ENCODE peak calls at places on chromosomes 3 and 15, in five cellular contexts. One of them, this sample, is unnamed. For H3K4me1, the result is how much of the 10 kb centered on the place peaks cover.

GRCh38 chr3:127699098-127699945 is 26.6 kb downstream of the ABTB1 start:
- DNase-seq in stomach: no peak
- DNase-seq in lung: no peak
- DNase-seq in trophoblast cell: peak
- DNase-seq in OCI-LY7: no peak
- DNase-seq in this sample: no peak

GRCh38 chr3:119891944-119892721 is 110.2 kb downstream of the NR1I2 start:
- DNase-seq in stomach: peak
- DNase-seq in lung: peak
- DNase-seq in OCI-LY7: peak
- DNase-seq in trophoblast cell: peak
- DNase-seq in this sample: peak

GRCh38 chr15:41233367-41233771 is 2.3 kb downstream of the CHP1 start:
- DNase-seq in lung: no peak
- DNase-seq in stomach: no peak
- DNase-seq in trophoblast cell: peak
- DNase-seq in OCI-LY7: no peak
- DNase-seq in this sample: no peak

GRCh38 chr3:104108522-104108921 is 1258.2 kb upstream of the ALCAM start:
- DNase-seq in lung: no peak
- DNase-seq in OCI-LY7: no peak
- DNase-seq in stomach: no peak
- DNase-seq in trophoblast cell: no peak
- DNase-seq in this sample: no peak

GRCh38 chr3:138327831-138328230 is 1.8 kb downstream of the NME9 start:
- DNase-seq in OCI-LY7: no peak
- DNase-seq in lung: no peak
- DNase-seq in trophoblast cell: peak
- DNase-seq in stomach: no peak
- DNase-seq in this sample: no peak

GRCh38 chr15:64460737-64461576 is 579 bp downstream of the ZNF609 start:
- DNase-seq in stomach: no peak
- DNase-seq in trophoblast cell: peak
- DNase-seq in OCI-LY7: peak
- DNase-seq in lung: peak
- DNase-seq in this sample: peak

GRCh38 chr3:73432021-73432722 is 192.6 kb downstream of the PDZRN3 start:
- DNase-seq in trophoblast cell: peak
- DNase-seq in OCI-LY7: peak
- DNase-seq in lung: no peak
- DNase-seq in stomach: no peak
- DNase-seq in this sample: peak

GRCh38 chr15:98865397-98866339 is 141.9 kb downstream of the PGPEP1L start:
- DNase-seq in OCI-LY7: peak
- DNase-seq in stomach: peak
- DNase-seq in lung: peak
- DNase-seq in trophoblast cell: peak
- DNase-seq in this sample: no peak

GRCh38 chr3:4988815-4989648 is 9.8 kb downstream of the BHLHE40 start:
- DNase-seq in OCI-LY7: no peak
- DNase-seq in lung: no peak
- DNase-seq in stomach: no peak
- DNase-seq in trophoblast cell: no peak
- DNase-seq in this sample: no peak

GRCh38 chr15:41948499-41948898 is 23.9 kb downstream of the EHD4 start:
- DNase-seq in lung: no peak
- DNase-seq in stomach: no peak
- DNase-seq in trophoblast cell: no peak
- DNase-seq in OCI-LY7: no peak
- DNase-seq in this sample: no peak

GRCh38 chr15:39666671-39667070 is 85.8 kb downstream of the THBS1 start:
- DNase-seq in lung: no peak
- DNase-seq in stomach: no peak
- DNase-seq in OCI-LY7: no peak
- DNase-seq in trophoblast cell: peak
- DNase-seq in this sample: peak

GRCh38 chr15:79849789-79850188 is 47.0 kb downstream of the MTHFS start:
- DNase-seq in lung: no peak
- DNase-seq in OCI-LY7: peak
- DNase-seq in trophoblast cell: peak
- DNase-seq in stomach: peak
- DNase-seq in this sample: peak

GRCh38 chr3:15161113-15161512 is 44.9 kb upstream of the CAPN7 start:
- DNase-seq in trophoblast cell: no peak
- DNase-seq in lung: no peak
- DNase-seq in stomach: no peak
- DNase-seq in OCI-LY7: no peak
- DNase-seq in this sample: no peak

GRCh38 chr3:41716391-41716910 is 245.5 kb downstream of the ULK4 start:
- DNase-seq in OCI-LY7: no peak
- DNase-seq in lung: no peak
- DNase-seq in trophoblast cell: no peak
- DNase-seq in stomach: no peak
- DNase-seq in this sample: no peak

GRCh38 chr15:77473328-77473727 is 52.6 kb downstream of the HMG20A start:
- DNase-seq in lung: no peak
- DNase-seq in stomach: no peak
- DNase-seq in trophoblast cell: no peak
- DNase-seq in OCI-LY7: no peak
- DNase-seq in this sample: no peak

GRCh38 chr3:14899993-14900618 is 47.3 kb upstream of the NR2C2 start:
- DNase-seq in OCI-LY7: no peak
- DNase-seq in trophoblast cell: no peak
- DNase-seq in lung: no peak
- DNase-seq in stomach: peak
- DNase-seq in this sample: peak

GRCh38 chr3:5036536-5036833 is 57.2 kb downstream of the BHLHE40 start:
- DNase-seq in OCI-LY7: no peak
- DNase-seq in stomach: no peak
- DNase-seq in lung: no peak
- DNase-seq in trophoblast cell: no peak
- DNase-seq in this sample: no peak

GRCh38 chr15:43526261-43526930 is 9.0 kb downstream of the MAP1A start:
- DNase-seq in stomach: no peak
- DNase-seq in trophoblast cell: peak
- DNase-seq in lung: no peak
- DNase-seq in OCI-LY7: no peak
- DNase-seq in this sample: no peak

GRCh38 chr15:71677352-71677751 is 133.0 kb upstream of the NR2E3 start:
- DNase-seq in lung: no peak
- DNase-seq in OCI-LY7: no peak
- DNase-seq in trophoblast cell: no peak
- DNase-seq in stomach: no peak
- DNase-seq in this sample: no peak

GRCh38 chr3:158849747-158850146 is 47.9 kb downstream of the MFSD1 start:
- DNase-seq in stomach: no peak
- DNase-seq in OCI-LY7: no peak
- DNase-seq in trophoblast cell: no peak
- DNase-seq in lung: no peak
- DNase-seq in this sample: no peak

GRCh38 chr3:150455341-150455740 is 47.2 kb downstream of the TSC22D2 start:
- DNase-seq in trophoblast cell: no peak
- DNase-seq in OCI-LY7: no peak
- DNase-seq in lung: no peak
- DNase-seq in stomach: no peak
- DNase-seq in this sample: no peak

GRCh38 chr3:9778102-9778501 is 8.4 kb upstream of the CAMK1 start:
- DNase-seq in lung: no peak
- DNase-seq in stomach: no peak
- DNase-seq in OCI-LY7: no peak
- DNase-seq in trophoblast cell: no peak
- DNase-seq in this sample: no peak

GRCh38 chr3:177035678-177036077 is 161.6 kb downstream of the TBL1XR1 start:
- DNase-seq in stomach: no peak
- DNase-seq in trophoblast cell: no peak
- DNase-seq in lung: no peak
- DNase-seq in OCI-LY7: no peak
- DNase-seq in this sample: no peak

GRCh38 chr15:51681303-51681963 is at the start of gene SCG3:
- DNase-seq in OCI-LY7: no peak
- DNase-seq in lung: peak
- DNase-seq in stomach: peak
- DNase-seq in trophoblast cell: peak
- DNase-seq in this sample: peak

GRCh38 chr3:182124187-182124586 is 412.5 kb downstream of the SOX2 start:
- DNase-seq in trophoblast cell: peak
- DNase-seq in OCI-LY7: no peak
- DNase-seq in lung: no peak
- DNase-seq in stomach: no peak
- DNase-seq in this sample: no peak

GRCh38 chr3:67715911-67716310 is 61.5 kb upstream of the SUCLG2 start:
- DNase-seq in lung: no peak
- DNase-seq in stomach: no peak
- DNase-seq in OCI-LY7: no peak
- DNase-seq in trophoblast cell: no peak
- DNase-seq in this sample: no peak

GRCh38 chr3:155423526-155423925 is 130.0 kb upstream of the STRIT1 start:
- DNase-seq in lung: no peak
- DNase-seq in stomach: no peak
- DNase-seq in trophoblast cell: no peak
- DNase-seq in OCI-LY7: no peak
- DNase-seq in this sample: no peak

DNA sequence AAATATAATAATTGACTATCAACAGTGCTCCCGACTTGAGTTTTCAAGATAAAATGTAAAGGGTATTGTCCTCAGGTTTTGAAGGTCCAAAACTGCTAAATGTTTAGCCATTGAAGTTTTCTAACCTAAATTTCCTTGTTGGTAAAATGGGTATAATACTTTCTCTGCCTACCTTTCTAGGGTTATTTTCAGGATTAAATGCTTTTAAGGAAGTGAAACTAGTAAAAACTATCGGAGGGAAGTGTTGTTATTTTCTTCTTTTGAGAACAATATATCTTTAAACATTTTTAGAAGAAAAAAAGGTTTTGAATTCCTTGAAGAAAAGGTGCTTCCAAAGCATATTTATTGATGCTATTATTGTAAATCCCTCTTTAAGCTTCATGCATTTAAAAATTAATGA is 67.3 kb downstream of the FILIP1L start:
- DNase-seq in stomach: no peak
- DNase-seq in OCI-LY7: peak
- DNase-seq in lung: no peak
- DNase-seq in trophoblast cell: no peak
- DNase-seq in this sample: no peak
- H3K4me1 ChIP-seq in stomach: under half
- H3K4me1 ChIP-seq in OCI-LY7: under half
- H3K4me1 ChIP-seq in lung: under half
- H3K4me1 ChIP-seq in trophoblast cell: under half
- H3K4me1 ChIP-seq in this sample: under half

GRCh38 chr15:50250789-50251394 is 14.6 kb downstream of the HDC start:
- DNase-seq in trophoblast cell: no peak
- DNase-seq in lung: no peak
- DNase-seq in OCI-LY7: no peak
- DNase-seq in stomach: no peak
- DNase-seq in this sample: no peak
- H3K27ac ChIP-seq in trophoblast cell: no peak
- H3K27ac ChIP-seq in lung: no peak
- H3K27ac ChIP-seq in OCI-LY7: no peak
- H3K27ac ChIP-seq in stomach: no peak
- H3K27ac ChIP-seq in this sample: no peak

GRCh38 chr3:31958721-31959152 is 22.3 kb downstream of the OSBPL10 start:
- DNase-seq in stomach: no peak
- DNase-seq in OCI-LY7: no peak
- DNase-seq in lung: no peak
- DNase-seq in trophoblast cell: no peak
- DNase-seq in this sample: no peak
- H3K4me1 ChIP-seq in stomach: under half
- H3K4me1 ChIP-seq in OCI-LY7: half or more
- H3K4me1 ChIP-seq in lung: under half
- H3K4me1 ChIP-seq in trophoblast cell: under half
- H3K4me1 ChIP-seq in this sample: under half

DNA sequence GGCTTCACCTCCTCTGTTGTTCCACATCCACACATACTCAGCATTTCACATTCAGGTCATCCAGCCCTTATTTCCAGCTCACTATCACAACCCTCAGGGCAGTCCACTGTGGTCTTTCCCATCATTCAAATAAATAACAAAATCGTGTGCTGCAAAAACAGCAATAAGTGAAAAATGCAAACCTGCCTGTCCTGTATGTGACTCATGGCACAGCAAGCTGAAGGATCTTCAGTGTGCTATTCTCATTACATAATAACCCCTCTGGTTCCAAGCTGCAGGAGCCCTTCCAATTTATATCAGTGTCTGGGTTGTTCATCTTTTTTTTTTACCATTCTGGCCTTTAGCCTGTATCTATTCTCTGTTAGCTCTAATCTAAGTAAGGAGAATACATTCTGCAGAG is 185.3 kb upstream of the UBE2E2 start:
- DNase-seq in OCI-LY7: no peak
- DNase-seq in lung: no peak
- DNase-seq in stomach: no peak
- DNase-seq in trophoblast cell: peak
- DNase-seq in this sample: no peak
- H3K27ac ChIP-seq in OCI-LY7: no peak
- H3K27ac ChIP-seq in lung: no peak
- H3K27ac ChIP-seq in stomach: no peak
- H3K27ac ChIP-seq in trophoblast cell: no peak
- H3K27ac ChIP-seq in this sample: no peak

GRCh38 chr15:101191242-101191641 is 60.6 kb downstream of the CHSY1 start:
- DNase-seq in lung: no peak
- DNase-seq in trophoblast cell: no peak
- DNase-seq in stomach: no peak
- DNase-seq in OCI-LY7: no peak
- DNase-seq in this sample: no peak

GRCh38 chr15:101190196-101190595 is 61.7 kb downstream of the CHSY1 start:
- DNase-seq in stomach: no peak
- DNase-seq in lung: no peak
- DNase-seq in OCI-LY7: no peak
- DNase-seq in trophoblast cell: no peak
- DNase-seq in this sample: no peak

GRCh38 chr15:101189341-101189679 is 62.5 kb downstream of the CHSY1 start:
- DNase-seq in stomach: no peak
- DNase-seq in lung: no peak
- DNase-seq in trophoblast cell: no peak
- DNase-seq in OCI-LY7: no peak
- DNase-seq in this sample: no peak

GRCh38 chr15:101188517-101189340 is 63.1 kb downstream of the CHSY1 start:
- DNase-seq in trophoblast cell: peak
- DNase-seq in lung: no peak
- DNase-seq in stomach: peak
- DNase-seq in OCI-LY7: no peak
- DNase-seq in this sample: no peak

GRCh38 chr15:101189708-101190107 is 62.1 kb downstream of the CHSY1 start:
- DNase-seq in OCI-LY7: no peak
- DNase-seq in trophoblast cell: no peak
- DNase-seq in stomach: no peak
- DNase-seq in lung: no peak
- DNase-seq in this sample: no peak
- H3K4me1 ChIP-seq in OCI-LY7: under half
- H3K4me1 ChIP-seq in trophoblast cell: under half
- H3K4me1 ChIP-seq in stomach: under half
- H3K4me1 ChIP-seq in lung: under half
- H3K4me1 ChIP-seq in this sample: under half

This sample was measured in mesendoderm.